ENCODE peak calls at places on chromosome 4, in six cellular contexts. O is neural progenitor cell, U is OCI-LY7, N is epithelial cell of proximal tubule, R is fibroblast of pulmonary artery, E is foreskin fibroblast. T is an unnamed sample.

GRCh38 chr4:113433536-113434246 is 327.8 kb downstream of the CAMK2D start:
- DNase-seq in O (no peak), U (no peak), N (no peak), R (no peak), E (no peak), T (no peak)

GRCh38 chr4:10461850-10462400 is 4.7 kb upstream of the ZNF518B start:
- DNase-seq in O (no peak), U (no peak), N (no peak), R (no peak), E (no peak), T (no peak)

GRCh38 chr4:2927016-2927695 is 36.0 kb downstream of the NOP14 start:
- DNase-seq in O (no peak), U (no peak), N (no peak), R (no peak), E (no peak), T (no peak)

GRCh38 chr4:77043507-77044131 is 32.2 kb downstream of the CCNI start:
- DNase-seq in O (no peak), U (no peak), N (no peak), R (peak; percentile 46), E (peak; percentile 68), T (no peak)

GRCh38 chr4:46994007-46994405 is 625 bp upstream of the GABRA4 start:
- DNase-seq in O (peak; percentile 21), U (no peak), N (no peak), R (no peak), E (peak; percentile 6), T (no peak)

GRCh38 chr4:88080626-88081025 is 73.2 kb downstream of the PKD2 start:
- DNase-seq in O (no peak), U (no peak), N (no peak), R (no peak), E (no peak), T (no peak)

GRCh38 chr4:118974758-118975157 is 86.1 kb downstream of the SYNPO2 start:
- DNase-seq in O (no peak), U (no peak), N (no peak), R (peak; percentile 40), E (peak; percentile 82), T (no peak)

GRCh38 chr4:88115587-88115986 is 42.9 kb downstream of the ABCG2 start:
- DNase-seq in O (no peak), U (no peak), N (no peak), R (no peak), E (no peak), T (no peak)

GRCh38 chr4:102819588-102820365 is 7.6 kb downstream of the UBE2D3 start:
- DNase-seq in O (no peak), U (no peak), N (no peak), R (no peak), E (no peak), T (no peak)

GRCh38 chr4:57763070-57763469 is 652.9 kb upstream of the IGFBP7 start:
- DNase-seq in O (no peak), U (no peak), N (no peak), R (no peak), E (no peak), T (no peak)

GRCh38 chr4:13893221-13893620 is 265.7 kb upstream of the BOD1L1 start:
- DNase-seq in O (no peak), U (no peak), N (no peak), R (no peak), E (no peak), T (no peak)

GRCh38 chr4:78862314-78862737 is 76.9 kb downstream of the PAQR3 start:
- DNase-seq in O (no peak), U (no peak), N (peak; percentile 20), R (no peak), E (no peak), T (no peak)

GRCh38 chr4:12692815-12693214 is 791.3 kb downstream of the RAB28 start:
- DNase-seq in O (no peak), U (no peak), N (no peak), R (peak; percentile 29), E (no peak), T (no peak)

GRCh38 chr4:6953751-6954380 is 44.2 kb downstream of the TBC1D14 start:
- DNase-seq in O (peak; percentile 85), U (no peak), N (no peak), R (peak; percentile 76), E (peak; percentile 85), T (peak; percentile 90)
- H3K4me3 ChIP-seq in O (no peak overlapping the region), U (no peak overlapping the region), N (peak overlapping the region; percentile 37), R (peak overlapping the region; percentile 22), E (peak overlapping the region; percentile 30), T (peak overlapping the region; percentile 30)

GRCh38 chr4:140426610-140427103 is 791 bp downstream of the CLGN start:
- DNase-seq in O (peak; percentile 73), U (peak; percentile 19), N (no peak), R (no peak), E (no peak), T (no peak)
- TF ChIP-seq CTCF in O (peak; percentile 30), U (peak; percentile 12), N (peak; percentile 23), R (no peak), E (no peak), T (no peak)

GRCh38 chr4:157221426-157221894 is 932 bp downstream of the GRIA2 start:
- DNase-seq in O (peak; percentile 16), U (no peak), N (no peak), R (no peak), E (peak; percentile 34), T (no peak)
- H3K4me3 ChIP-seq in O (peak overlapping the region; percentile 62), U (no peak overlapping the region), N (peak overlapping the region; percentile 58), R (no peak overlapping the region), E (peak overlapping the region; percentile 62), T (no peak overlapping the region)

GRCh38 chr4:25838526-25838925 is 24.3 kb downstream of the SEL1L3 start:
- DNase-seq in O (peak; percentile 36), U (no peak), N (no peak), R (no peak), E (no peak), T (no peak)
- TF ChIP-seq CTCF in O (no peak), U (no peak), N (no peak), R (no peak), E (no peak), T (no peak)

T was measured in sigmoid colon.